ENCODE peak calls at places on chromosomes 3 and 15, in nine cellular contexts. M is A549, K is left ventricle myocardium inferior, D is cardiac fibroblast, N is heart left ventricle, Q is OCI-LY7, J is fibroblast of the aortic adventitia, U is tibial nerve, Y is cardiac muscle cell. F is an unnamed sample.

GRCh38 chr3:66712210-66712609 is 211.4 kb upstream of the LRIG1 start:
- DNase-seq in Y (no peak), Q (no peak), D (no peak), M (no peak), N (no peak), U (no peak), K (no peak), J (no peak), F (no peak)

GRCh38 chr3:116444099-116444700 is 1.1 kb downstream of the LSAMP start:
- DNase-seq in N (no peak), U (no peak), J (peak), Y (no peak), D (no peak), M (no peak), K (no peak), Q (no peak), F (no peak)

GRCh38 chr3:28239108-28239507 is 2.3 kb upstream of the CMC1 start:
- DNase-seq in M (no peak), Q (no peak), D (no peak), U (no peak), Y (no peak), J (no peak), N (no peak), K (no peak), F (no peak)

GRCh38 chr3:133973249-133973980 is 56.3 kb downstream of the SLCO2A1 start:
- DNase-seq in Q (no peak), N (no peak), M (no peak), U (no peak), Y (no peak), K (no peak), J (peak), D (peak), F (no peak)

GRCh38 chr3:69422751-69423150 is 36.9 kb upstream of the FRMD4B start:
- DNase-seq in Q (no peak), K (no peak), Y (no peak), M (no peak), J (peak), D (peak), U (no peak), N (no peak), F (no peak)

GRCh38 chr3:179768080-179768479 is 115.2 kb downstream of the USP13 start:
- DNase-seq in N (no peak), Y (peak), U (no peak), D (peak), K (no peak), Q (no peak), J (peak), M (peak), F (peak)

GRCh38 chr3:120780977-120781376 is 38.4 kb downstream of the GTF2E1 start:
- DNase-seq in D (peak), Y (no peak), N (no peak), J (peak), M (peak), U (no peak), K (no peak), Q (no peak), F (no peak)

GRCh38 chr15:86317379-86317745 is 237.7 kb downstream of the AGBL1 start:
- DNase-seq in K (no peak), Q (no peak), D (no peak), U (no peak), J (peak), Y (no peak), M (no peak), N (peak), F (no peak)

GRCh38 chr15:45114076-45114750 is at the start of the genes DUOX2 and DUOXA2:
- DNase-seq in U (no peak), K (no peak), Y (peak), N (no peak), J (no peak), D (no peak), M (no peak), Q (no peak), F (no peak)

GRCh38 chr3:89314454-89314853 is 207.0 kb downstream of the EPHA3 start:
- DNase-seq in J (peak), U (no peak), M (peak), N (no peak), Y (peak), D (peak), K (no peak), Q (peak), F (no peak)

GRCh38 chr15:25739687-25740121 is 123.4 kb downstream of the ATP10A start:
- DNase-seq in D (peak), J (peak), N (no peak), U (no peak), Y (peak), Q (peak), M (peak), K (no peak), F (no peak)

GRCh38 chr3:10957976-10958749 is 34.4 kb upstream of the SLC6A1 start:
- DNase-seq in U (no peak), K (peak), M (no peak), D (no peak), N (peak), Q (no peak), Y (peak), J (no peak), F (no peak)

GRCh38 chr15:48761393-48762158 is 49.3 kb downstream of the CEP152 start:
- DNase-seq in M (peak), Y (no peak), J (no peak), D (no peak), K (no peak), N (no peak), Q (no peak), U (no peak), F (no peak)

GRCh38 chr3:45774581-45775505 is 21.5 kb downstream of the SLC6A20 start:
- DNase-seq in U (no peak), J (no peak), N (no peak), Q (no peak), Y (no peak), M (no peak), K (no peak), D (no peak), F (no peak)

GRCh38 chr3:190038050-190038631 is 82.6 kb downstream of the P3H2 start:
- DNase-seq in Q (no peak), K (peak), D (peak), Y (peak), M (peak), J (peak), U (no peak), N (peak), F (no peak)

GRCh38 chr15:69729167-69729748 is 276.6 kb downstream of the RPLP1 start:
- DNase-seq in U (no peak), N (no peak), J (peak), Q (peak), D (peak), M (no peak), Y (peak), K (peak), F (no peak)

GRCh38 chr15:58147151-58147550 is 9.0 kb downstream of the AQP9 start:
- DNase-seq in N (no peak), J (no peak), K (no peak), U (no peak), Y (no peak), M (no peak), Q (no peak), D (peak), F (no peak)

GRCh38 chr15:64842986-64843561 is 1.4 kb downstream of the PLEKHO2 start:
- DNase-seq in J (peak), Q (peak), K (peak), Y (no peak), M (no peak), D (peak), U (peak), N (peak), F (no peak)

GRCh38 chr3:133986302-133986701 is 43.4 kb downstream of the SLCO2A1 start:
- DNase-seq in N (no peak), U (no peak), D (no peak), K (no peak), J (no peak), Q (no peak), Y (no peak), M (no peak), F (no peak)

GRCh38 chr15:62071711-62072308 is 5.0 kb downstream of the C2CD4A start:
- DNase-seq in Q (peak), D (peak), N (no peak), U (no peak), K (no peak), J (peak), M (peak), Y (peak), F (no peak)

GRCh38 chr3:122943828-122944190 is 83.8 kb downstream of the SEMA5B start:
- DNase-seq in D (no peak), Y (no peak), Q (no peak), M (no peak), N (no peak), J (no peak), U (no peak), K (no peak), F (no peak)

DNA sequence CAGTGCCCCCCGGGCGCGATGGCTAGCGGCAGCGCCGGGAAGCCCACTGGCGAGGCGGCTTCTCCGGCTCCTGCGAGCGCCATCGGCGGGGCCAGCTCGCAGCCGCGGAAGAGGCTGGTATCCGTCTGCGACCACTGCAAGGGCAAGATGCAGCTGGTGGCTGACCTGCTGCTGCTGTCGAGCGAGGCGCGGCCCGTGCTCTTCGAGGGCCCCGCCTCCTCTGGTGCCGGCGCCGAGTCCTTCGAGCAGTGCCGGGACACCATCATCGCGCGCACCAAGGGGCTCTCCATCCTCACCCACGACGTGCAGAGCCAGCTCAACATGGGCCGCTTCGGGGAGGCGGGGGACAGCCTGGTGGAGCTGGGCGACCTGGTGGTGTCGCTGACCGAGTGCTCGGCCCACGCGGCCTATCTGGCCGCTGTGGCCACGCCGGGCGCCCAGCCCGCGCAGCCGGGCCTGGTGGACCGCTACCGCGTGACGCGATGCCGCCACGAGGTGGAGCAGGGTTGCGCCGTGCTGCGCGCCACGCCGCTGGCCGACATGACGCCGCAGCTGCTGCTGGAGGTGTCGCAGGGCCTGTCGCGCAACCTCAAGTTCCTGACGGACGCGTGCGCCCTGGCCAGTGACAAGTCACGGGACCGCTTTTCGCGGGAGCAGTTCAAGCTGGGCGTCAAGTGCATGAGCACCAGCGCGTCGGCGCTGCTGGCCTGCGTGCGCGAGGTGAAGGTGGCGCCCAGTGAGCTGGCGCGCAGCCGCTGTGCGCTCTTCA is 1.7 kb downstream of the TLNRD1 start:
- DNase-seq in D (no peak), Y (no peak), U (no peak), J (no peak), K (peak), Q (no peak), N (peak), M (peak), F (no peak)
- TF ChIP-seq CTCF in D (no peak), Y (no peak), U (no peak), J (no peak), K (peak), Q (no peak), N (no peak), M (no peak), F (no peak)

GRCh38 chr3:13016083-13016725 is 57.0 kb downstream of the IQSEC1 start:
- DNase-seq in D (no peak), Q (peak), N (peak), J (no peak), M (no peak), Y (no peak), K (peak), U (no peak), F (no peak)

GRCh38 chr3:13014755-13015285 is 58.4 kb downstream of the IQSEC1 start:
- DNase-seq in M (no peak), D (no peak), J (no peak), K (no peak), Y (no peak), Q (no peak), U (no peak), N (no peak), F (no peak)

GRCh38 chr3:13013994-13014754 is 59.1 kb downstream of the IQSEC1 start:
- DNase-seq in U (no peak), Y (no peak), M (no peak), Q (peak), D (no peak), K (no peak), N (no peak), J (no peak), F (no peak)

GRCh38 chr3:13016726-13017255 is 56.4 kb downstream of the IQSEC1 start:
- DNase-seq in Y (no peak), U (no peak), N (no peak), Q (no peak), J (no peak), M (no peak), K (no peak), D (no peak), F (no peak)

GRCh38 chr3:13015286-13016082 is 57.7 kb downstream of the IQSEC1 start:
- DNase-seq in J (no peak), U (no peak), Q (peak), D (no peak), K (no peak), Y (peak), N (peak), M (no peak), F (no peak)
- H3K4me3 ChIP-seq in J (no peak), U (peak), Q (peak), D (no peak), K (peak), Y (no peak), N (peak), M (no peak), F (peak)

DNA sequence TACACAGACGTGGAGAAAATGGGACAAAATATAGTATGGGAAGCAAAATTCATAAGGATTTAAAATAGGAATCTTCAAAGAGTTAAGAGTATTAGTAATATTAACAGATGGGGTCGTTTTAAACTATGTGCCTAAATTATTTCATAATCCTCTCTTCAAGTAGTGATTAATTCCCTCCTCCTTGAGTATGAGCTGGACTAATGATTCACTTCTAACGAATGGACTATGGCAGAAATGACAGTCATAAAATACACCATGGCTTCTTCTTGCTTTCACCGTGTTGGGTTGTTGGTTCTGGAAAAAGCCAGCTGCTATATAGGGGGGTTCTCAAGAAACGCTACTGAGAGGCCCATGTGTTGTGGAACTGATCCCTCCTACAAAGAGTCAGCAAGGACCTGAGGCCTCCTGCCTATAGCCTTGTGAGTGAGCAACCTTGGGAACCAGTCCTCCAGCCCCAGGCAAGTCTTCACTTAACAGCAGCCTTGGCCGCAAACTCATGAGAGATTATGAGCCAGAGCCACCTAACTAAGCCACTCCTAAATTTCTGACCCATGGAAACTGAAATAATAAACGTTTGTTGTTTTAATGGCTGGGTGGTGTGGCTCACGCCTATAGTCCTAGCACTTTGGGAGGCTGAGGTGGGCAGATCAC is 64.8 kb upstream of the ABHD2 start:
- DNase-seq in U (no peak), M (no peak), K (no peak), Y (no peak), Q (no peak), N (no peak), J (no peak), D (peak), F (no peak)
- TF ChIP-seq CTCF in U (no peak), M (no peak), K (no peak), Y (no peak), Q (no peak), N (no peak), J (no peak), D (no peak), F (no peak)

GRCh38 chr3:149534671-149535394 is 60.3 kb downstream of the TM4SF4 start:
- DNase-seq in Q (no peak), J (peak), M (peak), N (peak), K (no peak), U (no peak), Y (peak), D (peak), F (peak)

GRCh38 chr3:149536429-149536828 is 61.9 kb downstream of the TM4SF4 start:
- DNase-seq in K (peak), D (peak), J (peak), Y (peak), U (no peak), N (peak), Q (no peak), M (peak), F (no peak)

GRCh38 chr3:149534082-149534481 is 59.6 kb downstream of the TM4SF4 start:
- DNase-seq in J (no peak), Y (no peak), D (no peak), K (no peak), Q (no peak), N (no peak), M (no peak), U (no peak), F (no peak)

GRCh38 chr3:149532463-149533180 is 58.1 kb downstream of the TM4SF4 start:
- DNase-seq in Y (no peak), M (no peak), K (no peak), U (no peak), J (no peak), Q (no peak), N (no peak), D (no peak), F (no peak)

GRCh38 chr3:149535395-149535685 is 60.8 kb downstream of the TM4SF4 start:
- DNase-seq in Q (no peak), J (no peak), U (no peak), K (no peak), Y (no peak), N (no peak), M (no peak), D (no peak), F (no peak)
- H3K4me3 ChIP-seq in Q (no peak), J (no peak), U (no peak), K (no peak), Y (no peak), N (no peak), M (peak), D (no peak), F (no peak)

GRCh38 chr15:55632434-55632833 is 44.3 kb upstream of the PYGO1 start:
- DNase-seq in K (no peak), N (no peak), M (no peak), U (no peak), J (no peak), Q (no peak), Y (no peak), D (no peak), F (no peak)

GRCh38 chr15:55633731-55634130 is 45.6 kb upstream of the PYGO1 start:
- DNase-seq in Y (no peak), J (no peak), K (no peak), N (no peak), Q (no peak), M (no peak), D (no peak), U (no peak), F (no peak)

GRCh38 chr15:55630921-55631320 is 42.8 kb upstream of the PYGO1 start:
- DNase-seq in N (no peak), D (no peak), Q (no peak), J (no peak), Y (no peak), M (no peak), K (no peak), U (no peak), F (no peak)

GRCh38 chr15:55628369-55628730 is 40.2 kb upstream of the PYGO1 start:
- DNase-seq in U (no peak), D (no peak), M (no peak), J (peak), K (no peak), N (no peak), Y (no peak), Q (no peak), F (no peak)

DNA sequence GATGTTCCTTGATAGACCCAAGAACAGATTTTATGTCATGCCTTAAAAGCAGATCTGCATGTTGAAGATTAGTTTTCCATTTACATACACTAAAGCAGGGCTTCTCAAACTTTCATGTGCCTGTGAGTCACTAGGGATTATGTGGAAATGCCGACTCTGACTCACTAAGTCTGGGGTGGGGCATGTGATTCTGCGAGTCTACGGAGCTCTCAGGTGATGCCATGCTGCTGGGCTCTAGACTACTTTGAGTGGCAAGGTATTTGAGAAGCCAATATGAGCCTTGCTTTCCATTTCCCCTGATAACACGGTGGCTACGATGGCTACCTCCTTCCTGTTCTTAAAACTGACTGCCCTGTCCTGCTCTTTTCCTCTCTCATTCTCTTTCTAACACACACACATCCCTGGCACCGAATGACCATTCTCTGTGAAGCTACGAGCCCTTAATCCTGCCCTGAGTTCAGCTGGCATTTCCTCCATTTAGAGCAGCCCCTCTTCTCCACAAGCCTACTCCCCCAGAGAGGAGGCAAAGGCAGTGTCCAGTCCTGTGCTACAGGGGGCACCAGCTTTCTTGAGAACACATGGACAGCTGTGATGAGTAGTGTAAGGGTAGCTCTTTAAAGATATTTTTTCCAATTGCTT is 39.7 kb upstream of the PYGO1 start:
- DNase-seq in J (peak), Q (no peak), N (no peak), K (no peak), Y (no peak), M (peak), U (no peak), D (peak), F (no peak)
- TF ChIP-seq CTCF in J (peak), Q (no peak), N (no peak), K (no peak), Y (peak), M (no peak), U (no peak), D (no peak), F (no peak)

GRCh38 chr3:85737846-85738245 is 779.1 kb downstream of the CADM2 start:
- DNase-seq in Y (no peak), M (peak), Q (no peak), J (no peak), D (no peak), K (no peak), U (no peak), N (no peak), F (no peak)
- H3K4me3 ChIP-seq in Y (no peak), M (no peak), Q (no peak), J (no peak), D (no peak), K (no peak), U (no peak), N (no peak), F (no peak)

F was measured in dorsolateral prefrontal cortex.